ENCODE peak calls at places on chromosomes 1 and 21, in four cellular contexts. One of them, this sample, is unnamed.

GRCh38 chr1:110211503-110212164 is 1.5 kb downstream of the KCNC4 start:
- DNase-seq in bronchial epithelial cell: no peak
- DNase-seq in HFF-Myc: no peak
- DNase-seq in cardiac fibroblast: no peak
- DNase-seq in this sample: no peak

GRCh38 chr1:70767377-70767776 is 280.2 kb downstream of the PTGER3 start:
- DNase-seq in HFF-Myc: no peak
- DNase-seq in bronchial epithelial cell: no peak
- DNase-seq in cardiac fibroblast: peak; percentile 39
- DNase-seq in this sample: no peak

GRCh38 chr1:201754353-201754752 is 74.6 kb upstream of the IPO9 start:
- DNase-seq in HFF-Myc: no peak
- DNase-seq in bronchial epithelial cell: no peak
- DNase-seq in cardiac fibroblast: peak; percentile 88
- DNase-seq in this sample: no peak

GRCh38 chr1:58545591-58546519 is 671 bp downstream of the OMA1 start:
- DNase-seq in bronchial epithelial cell: peak; percentile 53
- DNase-seq in cardiac fibroblast: peak; percentile 81
- DNase-seq in HFF-Myc: peak; percentile 29
- DNase-seq in this sample: no peak

GRCh38 chr1:14659913-14660312 is 61.4 kb downstream of the KAZN start:
- DNase-seq in cardiac fibroblast: no peak
- DNase-seq in HFF-Myc: no peak
- DNase-seq in bronchial epithelial cell: no peak
- DNase-seq in this sample: no peak

GRCh38 chr21:34968414-34969333 is 80.4 kb downstream of the RUNX1 start:
- DNase-seq in bronchial epithelial cell: no peak
- DNase-seq in cardiac fibroblast: no peak
- DNase-seq in HFF-Myc: no peak
- DNase-seq in this sample: no peak

GRCh38 chr1:117173711-117174110 is 37.0 kb downstream of the VTCN1 start:
- DNase-seq in bronchial epithelial cell: no peak
- DNase-seq in HFF-Myc: no peak
- DNase-seq in cardiac fibroblast: no peak
- DNase-seq in this sample: no peak

GRCh38 chr1:201361652-201362504 is 15.6 kb downstream of the TNNT2 start:
- DNase-seq in bronchial epithelial cell: no peak
- DNase-seq in HFF-Myc: no peak
- DNase-seq in cardiac fibroblast: peak; percentile 54
- DNase-seq in this sample: peak; percentile 99

GRCh38 chr1:155499953-155500621 is 62.5 kb downstream of the ASH1L start:
- DNase-seq in HFF-Myc: peak; percentile 4
- DNase-seq in cardiac fibroblast: no peak
- DNase-seq in bronchial epithelial cell: no peak
- DNase-seq in this sample: no peak

GRCh38 chr1:70436617-70437236 is 25.7 kb downstream of the CTH start:
- DNase-seq in bronchial epithelial cell: no peak
- DNase-seq in HFF-Myc: no peak
- DNase-seq in cardiac fibroblast: peak; percentile 45
- DNase-seq in this sample: no peak

GRCh38 chr1:243301059-243301458 is 45.2 kb downstream of the SDCCAG8 start:
- DNase-seq in HFF-Myc: no peak
- DNase-seq in bronchial epithelial cell: no peak
- DNase-seq in cardiac fibroblast: peak; percentile 49
- DNase-seq in this sample: no peak

GRCh38 chr1:12188657-12189327 is 22.0 kb downstream of the TNFRSF1B start:
- DNase-seq in cardiac fibroblast: no peak
- DNase-seq in bronchial epithelial cell: no peak
- DNase-seq in HFF-Myc: no peak
- DNase-seq in this sample: no peak

GRCh38 chr1:154867841-154868610 is 2.1 kb downstream of the KCNN3 start:
- DNase-seq in HFF-Myc: no peak
- DNase-seq in bronchial epithelial cell: no peak
- DNase-seq in cardiac fibroblast: no peak
- DNase-seq in this sample: no peak

GRCh38 chr21:31283025-31283424 is 61.0 kb downstream of the TIAM1 start:
- DNase-seq in HFF-Myc: no peak
- DNase-seq in bronchial epithelial cell: no peak
- DNase-seq in cardiac fibroblast: no peak
- DNase-seq in this sample: no peak

GRCh38 chr1:146032613-146033219 is 11.2 kb upstream of the HJV start:
- DNase-seq in HFF-Myc: no peak
- DNase-seq in bronchial epithelial cell: peak; percentile 59
- DNase-seq in cardiac fibroblast: peak; percentile 72
- DNase-seq in this sample: no peak

GRCh38 chr21:16082038-16082816 is 352.4 kb downstream of the USP25 start:
- DNase-seq in HFF-Myc: no peak
- DNase-seq in bronchial epithelial cell: peak; percentile 46
- DNase-seq in cardiac fibroblast: peak; percentile 57
- DNase-seq in this sample: no peak

GRCh38 chr1:36304970-36305914 is 926 bp upstream of the SH3D21 start:
- DNase-seq in bronchial epithelial cell: peak; percentile 30
- DNase-seq in cardiac fibroblast: no peak
- DNase-seq in HFF-Myc: no peak
- DNase-seq in this sample: no peak

GRCh38 chr1:161799792-161800191 is 33.7 kb downstream of the ATF6 start:
- DNase-seq in bronchial epithelial cell: no peak
- DNase-seq in HFF-Myc: no peak
- DNase-seq in cardiac fibroblast: no peak
- DNase-seq in this sample: no peak

GRCh38 chr1:171799166-171799565 is 17.7 kb downstream of the METTL13 start:
- DNase-seq in cardiac fibroblast: no peak
- DNase-seq in bronchial epithelial cell: no peak
- DNase-seq in HFF-Myc: no peak
- DNase-seq in this sample: no peak

GRCh38 chr1:175862418-175862817 is 119.0 kb upstream of the TNR start:
- DNase-seq in HFF-Myc: no peak
- DNase-seq in cardiac fibroblast: no peak
- DNase-seq in bronchial epithelial cell: no peak
- DNase-seq in this sample: no peak

GRCh38 chr21:24824209-24824608 is 783.1 kb downstream of the MRPL39 start:
- DNase-seq in HFF-Myc: no peak
- DNase-seq in cardiac fibroblast: no peak
- DNase-seq in bronchial epithelial cell: no peak
- DNase-seq in this sample: no peak

GRCh38 chr1:167715653-167716302 is 6.0 kb upstream of the MPZL1 start:
- DNase-seq in cardiac fibroblast: no peak
- DNase-seq in HFF-Myc: no peak
- DNase-seq in bronchial epithelial cell: no peak
- DNase-seq in this sample: no peak
- TF ChIP-seq CTCF in cardiac fibroblast: no peak
- TF ChIP-seq CTCF in HFF-Myc: no peak
- TF ChIP-seq CTCF in bronchial epithelial cell: no peak
- TF ChIP-seq CTCF in this sample: no peak

DNA sequence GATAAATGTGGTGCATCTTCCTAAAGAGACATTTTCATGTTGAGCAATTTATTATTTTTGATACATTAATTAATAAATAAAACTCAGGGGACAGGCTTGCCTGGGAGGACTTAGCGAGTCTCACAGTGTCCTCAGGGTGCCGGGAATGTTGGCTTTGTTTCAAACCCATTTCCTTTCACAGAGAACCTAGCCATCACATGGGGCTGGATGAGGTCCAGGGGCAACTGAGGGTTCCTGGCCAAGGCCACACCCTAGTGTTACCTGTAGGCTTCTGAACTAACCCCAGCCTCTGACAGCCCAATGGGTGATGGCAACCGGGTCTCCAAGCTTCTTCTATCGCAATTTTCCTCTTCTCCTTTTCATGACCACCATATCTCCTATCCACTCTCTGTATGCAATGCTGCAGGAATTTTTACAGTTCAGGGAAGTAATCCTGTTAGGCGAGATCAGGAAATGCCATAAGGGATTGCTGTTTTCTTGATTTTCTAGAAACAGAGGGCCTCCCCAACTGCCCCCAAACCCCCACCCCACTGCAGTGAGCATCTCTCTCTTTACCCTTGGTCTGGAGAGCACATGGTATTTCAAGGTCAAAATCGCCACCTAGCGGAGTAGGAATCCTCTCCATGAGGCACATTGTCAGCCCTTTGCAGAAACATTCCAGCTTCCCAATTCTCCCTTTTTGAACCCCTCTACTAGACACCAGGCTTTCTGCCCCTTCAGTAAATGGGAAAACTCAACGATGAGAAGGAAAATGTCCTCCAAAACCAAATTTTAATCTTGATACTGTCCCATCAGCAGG is 22.1 kb upstream of the SMYD3 start:
- DNase-seq in HFF-Myc: no peak
- DNase-seq in bronchial epithelial cell: peak; percentile 26
- DNase-seq in cardiac fibroblast: no peak
- DNase-seq in this sample: no peak
- TF ChIP-seq CTCF in HFF-Myc: no peak
- TF ChIP-seq CTCF in bronchial epithelial cell: no peak
- TF ChIP-seq CTCF in cardiac fibroblast: no peak
- TF ChIP-seq CTCF in this sample: no peak

DNA sequence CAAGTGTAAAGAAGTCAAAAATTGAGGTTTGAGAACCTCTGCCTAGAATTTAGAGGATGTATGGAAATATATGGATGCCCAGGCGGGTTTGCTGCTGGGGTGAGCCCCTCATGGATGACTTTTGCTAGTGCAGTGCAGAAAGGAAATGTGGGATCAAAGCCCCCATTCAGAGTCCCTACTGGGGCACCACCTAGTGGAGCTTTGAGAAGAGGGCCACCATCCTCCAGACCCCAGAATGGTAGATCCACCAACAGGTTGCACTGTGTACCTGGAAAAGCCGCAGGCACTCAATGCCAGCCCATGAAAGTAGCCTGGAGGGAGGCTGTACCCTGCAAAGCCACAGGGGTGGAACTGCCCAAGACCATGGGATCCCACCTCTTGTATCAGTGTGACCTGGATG is 330.7 kb upstream of the DPYD start:
- DNase-seq in bronchial epithelial cell: no peak
- DNase-seq in HFF-Myc: no peak
- DNase-seq in cardiac fibroblast: no peak
- DNase-seq in this sample: no peak
- TF ChIP-seq CTCF in bronchial epithelial cell: no peak
- TF ChIP-seq CTCF in HFF-Myc: peak; percentile 7
- TF ChIP-seq CTCF in cardiac fibroblast: no peak
- TF ChIP-seq CTCF in this sample: no peak

GRCh38 chr1:34884961-34885360 is 25.4 kb upstream of the SMIM12 start:
- DNase-seq in HFF-Myc: no peak
- DNase-seq in cardiac fibroblast: no peak
- DNase-seq in bronchial epithelial cell: no peak
- DNase-seq in this sample: no peak
- TF ChIP-seq CTCF in HFF-Myc: peak; percentile 8
- TF ChIP-seq CTCF in cardiac fibroblast: peak; percentile 6
- TF ChIP-seq CTCF in bronchial epithelial cell: peak; percentile 25
- TF ChIP-seq CTCF in this sample: no peak

DNA sequence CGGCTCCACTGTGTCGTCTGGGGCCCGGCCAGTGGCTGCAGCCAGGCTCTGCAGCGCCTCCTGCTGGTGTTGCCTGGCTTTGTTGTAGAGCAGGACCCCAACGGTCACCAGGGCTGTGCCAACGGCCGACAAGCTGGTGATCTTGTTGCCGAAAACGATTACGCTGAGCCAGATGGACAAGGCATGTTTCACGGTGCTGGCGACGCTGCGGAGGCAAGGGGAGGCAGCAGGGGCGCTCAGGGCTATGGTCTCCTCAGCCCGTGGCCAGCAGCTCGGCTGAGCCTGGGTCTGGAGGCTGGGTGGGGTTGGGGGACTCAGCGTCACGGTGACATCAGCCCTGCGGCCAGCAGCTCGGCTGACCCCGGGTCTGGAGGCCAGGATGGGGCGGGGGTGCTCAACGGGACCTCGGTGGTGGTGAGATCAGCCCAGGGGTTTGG is 7.0 kb upstream of the CDK11B start:
- DNase-seq in HFF-Myc: no peak
- DNase-seq in bronchial epithelial cell: no peak
- DNase-seq in cardiac fibroblast: no peak
- DNase-seq in this sample: no peak
- TF ChIP-seq CTCF in HFF-Myc: peak; percentile 52
- TF ChIP-seq CTCF in bronchial epithelial cell: peak; percentile 58
- TF ChIP-seq CTCF in cardiac fibroblast: peak; percentile 46
- TF ChIP-seq CTCF in this sample: peak; percentile 17

GRCh38 chr1:113874017-113874879 is 2.7 kb upstream of the PTPN22 start:
- DNase-seq in cardiac fibroblast: peak; percentile 51
- DNase-seq in bronchial epithelial cell: peak; percentile 88
- DNase-seq in HFF-Myc: no peak
- DNase-seq in this sample: no peak
- TF ChIP-seq CTCF in cardiac fibroblast: peak; percentile 48
- TF ChIP-seq CTCF in bronchial epithelial cell: peak; percentile 25
- TF ChIP-seq CTCF in HFF-Myc: peak; percentile 20
- TF ChIP-seq CTCF in this sample: no peak

GRCh38 chr1:54107131-54107530 is 45.7 kb downstream of the CDCP2 start:
- DNase-seq in bronchial epithelial cell: no peak
- DNase-seq in HFF-Myc: no peak
- DNase-seq in cardiac fibroblast: peak; percentile 42
- DNase-seq in this sample: no peak
- TF ChIP-seq CTCF in bronchial epithelial cell: no peak
- TF ChIP-seq CTCF in HFF-Myc: peak; percentile 28
- TF ChIP-seq CTCF in cardiac fibroblast: peak; percentile 29
- TF ChIP-seq CTCF in this sample: peak; percentile 13

DNA sequence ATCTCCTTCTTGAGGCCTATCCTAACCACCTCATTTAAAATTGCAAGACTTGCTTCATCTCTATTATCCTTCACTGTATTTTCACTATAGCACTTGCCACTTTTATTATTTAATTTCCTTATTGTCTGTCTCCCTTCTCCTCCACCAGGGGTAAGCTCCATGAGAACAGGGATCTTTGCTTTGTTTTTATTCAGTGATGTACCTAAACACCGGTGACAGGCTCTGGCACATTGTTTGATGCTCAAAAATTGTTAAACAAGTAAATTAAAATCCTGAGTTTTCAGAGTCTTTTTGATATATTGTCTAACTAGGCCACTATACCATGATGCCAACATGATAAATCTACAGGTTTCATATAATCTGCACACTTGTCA is 17.2 kb upstream of the SPEN start:
- DNase-seq in HFF-Myc: no peak
- DNase-seq in bronchial epithelial cell: no peak
- DNase-seq in cardiac fibroblast: no peak
- DNase-seq in this sample: no peak
- TF ChIP-seq CTCF in HFF-Myc: no peak
- TF ChIP-seq CTCF in bronchial epithelial cell: no peak
- TF ChIP-seq CTCF in cardiac fibroblast: no peak
- TF ChIP-seq CTCF in this sample: no peak

This sample was measured in D721Med.